ENCODE peak calls at places on chromosomes 13 and 19, in eight cellular contexts. One of them, this sample, is unnamed.

GRCh38 chr13:74715718-74716117 is 581.5 kb upstream of the KLF12 start:
- DNase-seq in AG09319: no peak
- DNase-seq in testis: no peak
- DNase-seq in astrocyte of the cerebellum: no peak
- DNase-seq in T-helper 1 cell: no peak
- DNase-seq in activated CD8-positive, alpha-beta memory T cell treated with anti-CD3 and anti-CD28 coated beads, Interleukin-2, amount 50 U/mL, for 4 hours: no peak
- DNase-seq in tibial artery: no peak
- DNase-seq in stimulated activated CD8-positive, alpha-beta memory T cell treated with anti-CD3 and anti-CD28 coated beads, Interleukin-7, amount 100 ng/mL, for 1 hour: no peak
- DNase-seq in this sample: no peak

GRCh38 chr19:38152461-38153379 is 71.3 kb downstream of the DPF1 start:
- DNase-seq in testis: no peak
- DNase-seq in T-helper 1 cell: no peak
- DNase-seq in tibial artery: no peak
- DNase-seq in AG09319: no peak
- DNase-seq in astrocyte of the cerebellum: peak; percentile 55
- DNase-seq in activated CD8-positive, alpha-beta memory T cell treated with anti-CD3 and anti-CD28 coated beads, Interleukin-2, amount 50 U/mL, for 4 hours: no peak
- DNase-seq in stimulated activated CD8-positive, alpha-beta memory T cell treated with anti-CD3 and anti-CD28 coated beads, Interleukin-7, amount 100 ng/mL, for 1 hour: no peak
- DNase-seq in this sample: no peak

GRCh38 chr19:53977429-53977990 is 13.9 kb upstream of the CACNG6 start:
- DNase-seq in astrocyte of the cerebellum: peak; percentile 70
- DNase-seq in tibial artery: peak; percentile 78
- DNase-seq in T-helper 1 cell: peak; percentile 33
- DNase-seq in activated CD8-positive, alpha-beta memory T cell treated with anti-CD3 and anti-CD28 coated beads, Interleukin-2, amount 50 U/mL, for 4 hours: peak; percentile 58
- DNase-seq in AG09319: peak; percentile 37
- DNase-seq in testis: peak; percentile 94
- DNase-seq in stimulated activated CD8-positive, alpha-beta memory T cell treated with anti-CD3 and anti-CD28 coated beads, Interleukin-7, amount 100 ng/mL, for 1 hour: peak; percentile 43
- DNase-seq in this sample: no peak

GRCh38 chr13:31008400-31009115 is 76.1 kb downstream of the TEX26 start:
- DNase-seq in activated CD8-positive, alpha-beta memory T cell treated with anti-CD3 and anti-CD28 coated beads, Interleukin-2, amount 50 U/mL, for 4 hours: no peak
- DNase-seq in AG09319: no peak
- DNase-seq in testis: no peak
- DNase-seq in tibial artery: no peak
- DNase-seq in astrocyte of the cerebellum: no peak
- DNase-seq in stimulated activated CD8-positive, alpha-beta memory T cell treated with anti-CD3 and anti-CD28 coated beads, Interleukin-7, amount 100 ng/mL, for 1 hour: no peak
- DNase-seq in T-helper 1 cell: no peak
- DNase-seq in this sample: no peak

GRCh38 chr19:11479470-11480080 is 1.3 kb downstream of the ELAVL3 start:
- DNase-seq in T-helper 1 cell: no peak
- DNase-seq in testis: peak; percentile 73
- DNase-seq in stimulated activated CD8-positive, alpha-beta memory T cell treated with anti-CD3 and anti-CD28 coated beads, Interleukin-7, amount 100 ng/mL, for 1 hour: no peak
- DNase-seq in tibial artery: no peak
- DNase-seq in astrocyte of the cerebellum: no peak
- DNase-seq in AG09319: no peak
- DNase-seq in activated CD8-positive, alpha-beta memory T cell treated with anti-CD3 and anti-CD28 coated beads, Interleukin-2, amount 50 U/mL, for 4 hours: no peak
- DNase-seq in this sample: no peak

GRCh38 chr19:46180701-46181385 is 32.8 kb downstream of the IGFL2 start:
- DNase-seq in AG09319: no peak
- DNase-seq in T-helper 1 cell: no peak
- DNase-seq in stimulated activated CD8-positive, alpha-beta memory T cell treated with anti-CD3 and anti-CD28 coated beads, Interleukin-7, amount 100 ng/mL, for 1 hour: no peak
- DNase-seq in activated CD8-positive, alpha-beta memory T cell treated with anti-CD3 and anti-CD28 coated beads, Interleukin-2, amount 50 U/mL, for 4 hours: no peak
- DNase-seq in astrocyte of the cerebellum: no peak
- DNase-seq in testis: no peak
- DNase-seq in tibial artery: peak; percentile 27
- DNase-seq in this sample: no peak

GRCh38 chr13:33349996-33350826 is 64.7 kb upstream of the STARD13 start:
- DNase-seq in T-helper 1 cell: no peak
- DNase-seq in AG09319: no peak
- DNase-seq in testis: peak; percentile 55
- DNase-seq in astrocyte of the cerebellum: no peak
- DNase-seq in stimulated activated CD8-positive, alpha-beta memory T cell treated with anti-CD3 and anti-CD28 coated beads, Interleukin-7, amount 100 ng/mL, for 1 hour: no peak
- DNase-seq in tibial artery: peak; percentile 82
- DNase-seq in activated CD8-positive, alpha-beta memory T cell treated with anti-CD3 and anti-CD28 coated beads, Interleukin-2, amount 50 U/mL, for 4 hours: no peak
- DNase-seq in this sample: no peak

GRCh38 chr13:56735537-56735942 is 405.2 kb upstream of the PRR20A start:
- DNase-seq in astrocyte of the cerebellum: no peak
- DNase-seq in activated CD8-positive, alpha-beta memory T cell treated with anti-CD3 and anti-CD28 coated beads, Interleukin-2, amount 50 U/mL, for 4 hours: no peak
- DNase-seq in testis: peak; percentile 26
- DNase-seq in AG09319: no peak
- DNase-seq in stimulated activated CD8-positive, alpha-beta memory T cell treated with anti-CD3 and anti-CD28 coated beads, Interleukin-7, amount 100 ng/mL, for 1 hour: no peak
- DNase-seq in tibial artery: no peak
- DNase-seq in T-helper 1 cell: no peak
- DNase-seq in this sample: no peak

GRCh38 chr13:24083722-24084421 is 76.6 kb upstream of the SPATA13 start:
- DNase-seq in activated CD8-positive, alpha-beta memory T cell treated with anti-CD3 and anti-CD28 coated beads, Interleukin-2, amount 50 U/mL, for 4 hours: no peak
- DNase-seq in AG09319: no peak
- DNase-seq in tibial artery: no peak
- DNase-seq in astrocyte of the cerebellum: no peak
- DNase-seq in T-helper 1 cell: no peak
- DNase-seq in testis: peak; percentile 43
- DNase-seq in stimulated activated CD8-positive, alpha-beta memory T cell treated with anti-CD3 and anti-CD28 coated beads, Interleukin-7, amount 100 ng/mL, for 1 hour: no peak
- DNase-seq in this sample: no peak

GRCh38 chr19:10625003-10625761 is at the start of gene SLC44A2:
- DNase-seq in activated CD8-positive, alpha-beta memory T cell treated with anti-CD3 and anti-CD28 coated beads, Interleukin-2, amount 50 U/mL, for 4 hours: no peak
- DNase-seq in testis: peak; percentile 86
- DNase-seq in AG09319: no peak
- DNase-seq in T-helper 1 cell: no peak
- DNase-seq in stimulated activated CD8-positive, alpha-beta memory T cell treated with anti-CD3 and anti-CD28 coated beads, Interleukin-7, amount 100 ng/mL, for 1 hour: no peak
- DNase-seq in astrocyte of the cerebellum: no peak
- DNase-seq in tibial artery: peak; percentile 93
- DNase-seq in this sample: no peak

GRCh38 chr13:32850311-32851052 is 165.7 kb upstream of the KL start:
- DNase-seq in stimulated activated CD8-positive, alpha-beta memory T cell treated with anti-CD3 and anti-CD28 coated beads, Interleukin-7, amount 100 ng/mL, for 1 hour: no peak
- DNase-seq in astrocyte of the cerebellum: no peak
- DNase-seq in activated CD8-positive, alpha-beta memory T cell treated with anti-CD3 and anti-CD28 coated beads, Interleukin-2, amount 50 U/mL, for 4 hours: no peak
- DNase-seq in tibial artery: no peak
- DNase-seq in T-helper 1 cell: no peak
- DNase-seq in testis: no peak
- DNase-seq in AG09319: no peak
- DNase-seq in this sample: no peak

GRCh38 chr19:44548736-44549135 is 19.3 kb upstream of the CEACAM20 start:
- DNase-seq in AG09319: no peak
- DNase-seq in T-helper 1 cell: no peak
- DNase-seq in activated CD8-positive, alpha-beta memory T cell treated with anti-CD3 and anti-CD28 coated beads, Interleukin-2, amount 50 U/mL, for 4 hours: no peak
- DNase-seq in stimulated activated CD8-positive, alpha-beta memory T cell treated with anti-CD3 and anti-CD28 coated beads, Interleukin-7, amount 100 ng/mL, for 1 hour: no peak
- DNase-seq in astrocyte of the cerebellum: peak; percentile 78
- DNase-seq in testis: no peak
- DNase-seq in tibial artery: no peak
- DNase-seq in this sample: no peak

GRCh38 chr13:79995334-79995733 is 345.6 kb downstream of the SPRY2 start:
- DNase-seq in astrocyte of the cerebellum: peak; percentile 89
- DNase-seq in testis: no peak
- DNase-seq in activated CD8-positive, alpha-beta memory T cell treated with anti-CD3 and anti-CD28 coated beads, Interleukin-2, amount 50 U/mL, for 4 hours: no peak
- DNase-seq in AG09319: no peak
- DNase-seq in tibial artery: no peak
- DNase-seq in T-helper 1 cell: no peak
- DNase-seq in stimulated activated CD8-positive, alpha-beta memory T cell treated with anti-CD3 and anti-CD28 coated beads, Interleukin-7, amount 100 ng/mL, for 1 hour: no peak
- DNase-seq in this sample: no peak

GRCh38 chr13:30864352-30865130 is 41.5 kb upstream of the MEDAG start:
- DNase-seq in stimulated activated CD8-positive, alpha-beta memory T cell treated with anti-CD3 and anti-CD28 coated beads, Interleukin-7, amount 100 ng/mL, for 1 hour: no peak
- DNase-seq in AG09319: peak; percentile 45
- DNase-seq in tibial artery: peak; percentile 66
- DNase-seq in testis: no peak
- DNase-seq in astrocyte of the cerebellum: peak; percentile 95
- DNase-seq in T-helper 1 cell: no peak
- DNase-seq in activated CD8-positive, alpha-beta memory T cell treated with anti-CD3 and anti-CD28 coated beads, Interleukin-2, amount 50 U/mL, for 4 hours: no peak
- DNase-seq in this sample: no peak

GRCh38 chr13:27559714-27560113 is 60.6 kb downstream of the LNX2 start:
- DNase-seq in tibial artery: no peak
- DNase-seq in activated CD8-positive, alpha-beta memory T cell treated with anti-CD3 and anti-CD28 coated beads, Interleukin-2, amount 50 U/mL, for 4 hours: no peak
- DNase-seq in T-helper 1 cell: no peak
- DNase-seq in AG09319: no peak
- DNase-seq in testis: no peak
- DNase-seq in astrocyte of the cerebellum: no peak
- DNase-seq in stimulated activated CD8-positive, alpha-beta memory T cell treated with anti-CD3 and anti-CD28 coated beads, Interleukin-7, amount 100 ng/mL, for 1 hour: no peak
- DNase-seq in this sample: no peak

GRCh38 chr19:31350033-31350692 is 927 bp upstream of the TSHZ3 start:
- DNase-seq in tibial artery: peak; percentile 78
- DNase-seq in activated CD8-positive, alpha-beta memory T cell treated with anti-CD3 and anti-CD28 coated beads, Interleukin-2, amount 50 U/mL, for 4 hours: no peak
- DNase-seq in testis: no peak
- DNase-seq in stimulated activated CD8-positive, alpha-beta memory T cell treated with anti-CD3 and anti-CD28 coated beads, Interleukin-7, amount 100 ng/mL, for 1 hour: no peak
- DNase-seq in astrocyte of the cerebellum: no peak
- DNase-seq in AG09319: no peak
- DNase-seq in T-helper 1 cell: no peak
- DNase-seq in this sample: no peak

GRCh38 chr13:97224544-97225324 is 2.6 kb downstream of the MBNL2 start:
- DNase-seq in activated CD8-positive, alpha-beta memory T cell treated with anti-CD3 and anti-CD28 coated beads, Interleukin-2, amount 50 U/mL, for 4 hours: no peak
- DNase-seq in tibial artery: no peak
- DNase-seq in T-helper 1 cell: no peak
- DNase-seq in AG09319: no peak
- DNase-seq in stimulated activated CD8-positive, alpha-beta memory T cell treated with anti-CD3 and anti-CD28 coated beads, Interleukin-7, amount 100 ng/mL, for 1 hour: no peak
- DNase-seq in testis: no peak
- DNase-seq in astrocyte of the cerebellum: peak; percentile 45
- DNase-seq in this sample: no peak

GRCh38 chr19:38799104-38799503 is 10.1 kb downstream of the LGALS7B start:
- DNase-seq in testis: no peak
- DNase-seq in T-helper 1 cell: no peak
- DNase-seq in tibial artery: no peak
- DNase-seq in activated CD8-positive, alpha-beta memory T cell treated with anti-CD3 and anti-CD28 coated beads, Interleukin-2, amount 50 U/mL, for 4 hours: no peak
- DNase-seq in stimulated activated CD8-positive, alpha-beta memory T cell treated with anti-CD3 and anti-CD28 coated beads, Interleukin-7, amount 100 ng/mL, for 1 hour: no peak
- DNase-seq in astrocyte of the cerebellum: no peak
- DNase-seq in AG09319: no peak
- DNase-seq in this sample: no peak

GRCh38 chr13:91748416-91749089 is 350.1 kb downstream of the GPC5 start:
- DNase-seq in AG09319: no peak
- DNase-seq in T-helper 1 cell: no peak
- DNase-seq in activated CD8-positive, alpha-beta memory T cell treated with anti-CD3 and anti-CD28 coated beads, Interleukin-2, amount 50 U/mL, for 4 hours: no peak
- DNase-seq in stimulated activated CD8-positive, alpha-beta memory T cell treated with anti-CD3 and anti-CD28 coated beads, Interleukin-7, amount 100 ng/mL, for 1 hour: no peak
- DNase-seq in testis: no peak
- DNase-seq in astrocyte of the cerebellum: no peak
- DNase-seq in tibial artery: no peak
- DNase-seq in this sample: no peak

GRCh38 chr13:113648218-113648615 is 9.8 kb downstream of the ATP4B start:
- DNase-seq in activated CD8-positive, alpha-beta memory T cell treated with anti-CD3 and anti-CD28 coated beads, Interleukin-2, amount 50 U/mL, for 4 hours: no peak
- DNase-seq in AG09319: no peak
- DNase-seq in stimulated activated CD8-positive, alpha-beta memory T cell treated with anti-CD3 and anti-CD28 coated beads, Interleukin-7, amount 100 ng/mL, for 1 hour: no peak
- DNase-seq in tibial artery: peak; percentile 62
- DNase-seq in testis: no peak
- DNase-seq in T-helper 1 cell: no peak
- DNase-seq in astrocyte of the cerebellum: no peak
- DNase-seq in this sample: no peak

GRCh38 chr13:87919956-87920355 is 248.8 kb downstream of the SLITRK5 start:
- DNase-seq in testis: no peak
- DNase-seq in stimulated activated CD8-positive, alpha-beta memory T cell treated with anti-CD3 and anti-CD28 coated beads, Interleukin-7, amount 100 ng/mL, for 1 hour: no peak
- DNase-seq in T-helper 1 cell: no peak
- DNase-seq in astrocyte of the cerebellum: no peak
- DNase-seq in tibial artery: no peak
- DNase-seq in activated CD8-positive, alpha-beta memory T cell treated with anti-CD3 and anti-CD28 coated beads, Interleukin-2, amount 50 U/mL, for 4 hours: no peak
- DNase-seq in AG09319: no peak
- DNase-seq in this sample: no peak

GRCh38 chr13:113076681-113077401 is 28.8 kb upstream of the F7 start:
- DNase-seq in astrocyte of the cerebellum: no peak
- DNase-seq in stimulated activated CD8-positive, alpha-beta memory T cell treated with anti-CD3 and anti-CD28 coated beads, Interleukin-7, amount 100 ng/mL, for 1 hour: no peak
- DNase-seq in T-helper 1 cell: no peak
- DNase-seq in testis: no peak
- DNase-seq in AG09319: no peak
- DNase-seq in tibial artery: no peak
- DNase-seq in activated CD8-positive, alpha-beta memory T cell treated with anti-CD3 and anti-CD28 coated beads, Interleukin-2, amount 50 U/mL, for 4 hours: no peak
- DNase-seq in this sample: no peak

GRCh38 chr13:47277774-47278173 is 380.9 kb upstream of the HTR2A start:
- DNase-seq in AG09319: no peak
- DNase-seq in testis: no peak
- DNase-seq in activated CD8-positive, alpha-beta memory T cell treated with anti-CD3 and anti-CD28 coated beads, Interleukin-2, amount 50 U/mL, for 4 hours: no peak
- DNase-seq in stimulated activated CD8-positive, alpha-beta memory T cell treated with anti-CD3 and anti-CD28 coated beads, Interleukin-7, amount 100 ng/mL, for 1 hour: no peak
- DNase-seq in tibial artery: no peak
- DNase-seq in astrocyte of the cerebellum: no peak
- DNase-seq in T-helper 1 cell: no peak
- DNase-seq in this sample: no peak

GRCh38 chr19:8640402-8641004 is 10.1 kb downstream of the NFILZ start:
- DNase-seq in testis: peak; percentile 45
- DNase-seq in AG09319: no peak
- DNase-seq in astrocyte of the cerebellum: no peak
- DNase-seq in stimulated activated CD8-positive, alpha-beta memory T cell treated with anti-CD3 and anti-CD28 coated beads, Interleukin-7, amount 100 ng/mL, for 1 hour: no peak
- DNase-seq in tibial artery: peak; percentile 80
- DNase-seq in T-helper 1 cell: no peak
- DNase-seq in activated CD8-positive, alpha-beta memory T cell treated with anti-CD3 and anti-CD28 coated beads, Interleukin-2, amount 50 U/mL, for 4 hours: no peak
- DNase-seq in this sample: no peak

GRCh38 chr19:39163621-39164020 is 33.1 kb upstream of the NCCRP1 start:
- DNase-seq in stimulated activated CD8-positive, alpha-beta memory T cell treated with anti-CD3 and anti-CD28 coated beads, Interleukin-7, amount 100 ng/mL, for 1 hour: no peak
- DNase-seq in T-helper 1 cell: no peak
- DNase-seq in activated CD8-positive, alpha-beta memory T cell treated with anti-CD3 and anti-CD28 coated beads, Interleukin-2, amount 50 U/mL, for 4 hours: no peak
- DNase-seq in astrocyte of the cerebellum: no peak
- DNase-seq in tibial artery: no peak
- DNase-seq in testis: no peak
- DNase-seq in AG09319: no peak
- DNase-seq in this sample: no peak

GRCh38 chr19:54532528-54532927 is 29.9 kb downstream of the LAIR2 start:
- DNase-seq in astrocyte of the cerebellum: no peak
- DNase-seq in testis: no peak
- DNase-seq in activated CD8-positive, alpha-beta memory T cell treated with anti-CD3 and anti-CD28 coated beads, Interleukin-2, amount 50 U/mL, for 4 hours: no peak
- DNase-seq in T-helper 1 cell: no peak
- DNase-seq in AG09319: no peak
- DNase-seq in tibial artery: no peak
- DNase-seq in stimulated activated CD8-positive, alpha-beta memory T cell treated with anti-CD3 and anti-CD28 coated beads, Interleukin-7, amount 100 ng/mL, for 1 hour: no peak
- DNase-seq in this sample: no peak

GRCh38 chr19:30003862-30004261 is 61.8 kb downstream of the URI1 start:
- DNase-seq in astrocyte of the cerebellum: no peak
- DNase-seq in AG09319: no peak
- DNase-seq in activated CD8-positive, alpha-beta memory T cell treated with anti-CD3 and anti-CD28 coated beads, Interleukin-2, amount 50 U/mL, for 4 hours: no peak
- DNase-seq in tibial artery: no peak
- DNase-seq in T-helper 1 cell: no peak
- DNase-seq in testis: no peak
- DNase-seq in stimulated activated CD8-positive, alpha-beta memory T cell treated with anti-CD3 and anti-CD28 coated beads, Interleukin-7, amount 100 ng/mL, for 1 hour: no peak
- DNase-seq in this sample: no peak

GRCh38 chr19:7831452-7831851 is 1.4 kb downstream of the EVI5L start:
- DNase-seq in AG09319: no peak
- DNase-seq in astrocyte of the cerebellum: no peak
- DNase-seq in T-helper 1 cell: no peak
- DNase-seq in stimulated activated CD8-positive, alpha-beta memory T cell treated with anti-CD3 and anti-CD28 coated beads, Interleukin-7, amount 100 ng/mL, for 1 hour: no peak
- DNase-seq in tibial artery: no peak
- DNase-seq in testis: no peak
- DNase-seq in activated CD8-positive, alpha-beta memory T cell treated with anti-CD3 and anti-CD28 coated beads, Interleukin-2, amount 50 U/mL, for 4 hours: no peak
- DNase-seq in this sample: no peak

GRCh38 chr13:42991892-42992584 is at the start of gene EPSTI1:
- DNase-seq in activated CD8-positive, alpha-beta memory T cell treated with anti-CD3 and anti-CD28 coated beads, Interleukin-2, amount 50 U/mL, for 4 hours: peak; percentile 72
- DNase-seq in stimulated activated CD8-positive, alpha-beta memory T cell treated with anti-CD3 and anti-CD28 coated beads, Interleukin-7, amount 100 ng/mL, for 1 hour: peak; percentile 64
- DNase-seq in astrocyte of the cerebellum: peak; percentile 41
- DNase-seq in T-helper 1 cell: peak; percentile 58
- DNase-seq in testis: peak; percentile 81
- DNase-seq in tibial artery: peak; percentile 81
- DNase-seq in AG09319: no peak
- DNase-seq in this sample: no peak

GRCh38 chr13:90750957-90751356 is 596.5 kb upstream of the MIR17HG start:
- DNase-seq in AG09319: no peak
- DNase-seq in stimulated activated CD8-positive, alpha-beta memory T cell treated with anti-CD3 and anti-CD28 coated beads, Interleukin-7, amount 100 ng/mL, for 1 hour: no peak
- DNase-seq in astrocyte of the cerebellum: no peak
- DNase-seq in testis: no peak
- DNase-seq in activated CD8-positive, alpha-beta memory T cell treated with anti-CD3 and anti-CD28 coated beads, Interleukin-2, amount 50 U/mL, for 4 hours: no peak
- DNase-seq in tibial artery: no peak
- DNase-seq in T-helper 1 cell: no peak
- DNase-seq in this sample: no peak

GRCh38 chr19:10335149-10336053 is 2.1 kb upstream of the RAVER1 start:
- DNase-seq in T-helper 1 cell: no peak
- DNase-seq in AG09319: no peak
- DNase-seq in astrocyte of the cerebellum: no peak
- DNase-seq in testis: no peak
- DNase-seq in stimulated activated CD8-positive, alpha-beta memory T cell treated with anti-CD3 and anti-CD28 coated beads, Interleukin-7, amount 100 ng/mL, for 1 hour: no peak
- DNase-seq in activated CD8-positive, alpha-beta memory T cell treated with anti-CD3 and anti-CD28 coated beads, Interleukin-2, amount 50 U/mL, for 4 hours: no peak
- DNase-seq in tibial artery: no peak
- DNase-seq in this sample: no peak

GRCh38 chr19:49496574-49497008 is 357 bp downstream of the RPS11 start:
- DNase-seq in stimulated activated CD8-positive, alpha-beta memory T cell treated with anti-CD3 and anti-CD28 coated beads, Interleukin-7, amount 100 ng/mL, for 1 hour: no peak
- DNase-seq in activated CD8-positive, alpha-beta memory T cell treated with anti-CD3 and anti-CD28 coated beads, Interleukin-2, amount 50 U/mL, for 4 hours: no peak
- DNase-seq in testis: no peak
- DNase-seq in T-helper 1 cell: no peak
- DNase-seq in tibial artery: no peak
- DNase-seq in AG09319: no peak
- DNase-seq in astrocyte of the cerebellum: no peak
- DNase-seq in this sample: no peak

GRCh38 chr13:78372581-78372980 is 230.8 kb downstream of the POU4F1 start:
- DNase-seq in testis: no peak
- DNase-seq in stimulated activated CD8-positive, alpha-beta memory T cell treated with anti-CD3 and anti-CD28 coated beads, Interleukin-7, amount 100 ng/mL, for 1 hour: no peak
- DNase-seq in astrocyte of the cerebellum: peak; percentile 45
- DNase-seq in AG09319: no peak
- DNase-seq in T-helper 1 cell: no peak
- DNase-seq in tibial artery: no peak
- DNase-seq in activated CD8-positive, alpha-beta memory T cell treated with anti-CD3 and anti-CD28 coated beads, Interleukin-2, amount 50 U/mL, for 4 hours: no peak
- DNase-seq in this sample: no peak

GRCh38 chr13:108227651-108228272 is 9.6 kb downstream of the ABHD13 start:
- DNase-seq in activated CD8-positive, alpha-beta memory T cell treated with anti-CD3 and anti-CD28 coated beads, Interleukin-2, amount 50 U/mL, for 4 hours: no peak
- DNase-seq in astrocyte of the cerebellum: peak; percentile 32
- DNase-seq in T-helper 1 cell: no peak
- DNase-seq in testis: no peak
- DNase-seq in tibial artery: no peak
- DNase-seq in AG09319: no peak
- DNase-seq in stimulated activated CD8-positive, alpha-beta memory T cell treated with anti-CD3 and anti-CD28 coated beads, Interleukin-7, amount 100 ng/mL, for 1 hour: no peak
- DNase-seq in this sample: no peak

This sample was measured in cerebellar nuclear complex.